ENCODE peak calls at places on chromosomes 7 and 10, in seven cellular contexts. H is kidney, V is mammary epithelial cell, N is IMR-90, A is HL-60, S is neuronal stem cell, E is tibial nerve. R is an unnamed sample.

GRCh38 chr7:143512488-143513340 is 35.0 kb downstream of the TAS2R41 start:
- DNase-seq in H (no peak), V (peak; percentile 71), N (no peak), A (no peak), S (no peak), E (no peak), R (no peak)

GRCh38 chr10:7121154-7121797 is 289.6 kb downstream of the SFMBT2 start:
- DNase-seq in H (no peak), V (peak; percentile 11), N (peak; percentile 10), A (peak; percentile 47), S (peak; percentile 54), E (no peak), R (no peak)

GRCh38 chr10:113329121-113329596 is 223.7 kb upstream of the HABP2 start:
- DNase-seq in H (no peak), V (peak; percentile 27), N (peak; percentile 62), A (no peak), S (no peak), E (no peak), R (no peak)

GRCh38 chr10:133242611-133243356 is 5.1 kb downstream of the VENTX start:
- DNase-seq in H (no peak), V (no peak), N (peak; percentile 56), A (no peak), S (no peak), E (no peak), R (no peak)

GRCh38 chr7:142579946-142580345 is 169.3 kb upstream of the PRSS1 start:
- DNase-seq in H (no peak), V (no peak), N (no peak), A (no peak), S (no peak), E (no peak), R (no peak)

GRCh38 chr10:95290801-95291633 is at the start of gene PDLIM1:
- DNase-seq in H (peak; percentile 94), V (peak; percentile 70), N (peak; percentile 45), A (no peak), S (no peak), E (no peak), R (no peak)

GRCh38 chr10:488933-489215 is 200.6 kb downstream of the DIP2C start:
- DNase-seq in H (peak; percentile 26), V (no peak), N (no peak), A (no peak), S (no peak), E (no peak), R (no peak)

GRCh38 chr10:101778781-101779543 is 3.0 kb upstream of the FGF8 start:
- DNase-seq in H (peak; percentile 74), V (no peak), N (no peak), A (no peak), S (peak; percentile 62), E (no peak), R (no peak)

GRCh38 chr10:28684157-28684985 is 7.0 kb downstream of the BAMBI start:
- DNase-seq in H (no peak), V (no peak), N (no peak), A (no peak), S (no peak), E (no peak), R (no peak)

GRCh38 chr10:74322141-74322540 is 171.1 kb downstream of the ADK start:
- DNase-seq in H (no peak), V (no peak), N (no peak), A (no peak), S (no peak), E (no peak), R (no peak)

GRCh38 chr7:23530355-23530754 is 1.4 kb downstream of the TRA2A start:
- DNase-seq in H (no peak), V (peak; percentile 58), N (peak; percentile 31), A (peak; percentile 41), S (no peak), E (no peak), R (no peak)

GRCh38 chr10:68406111-68406814 is 814 bp downstream of the RUFY2 start:
- DNase-seq in H (no peak), V (peak; percentile 55), N (peak; percentile 58), A (peak; percentile 48), S (peak; percentile 47), E (peak; percentile 15), R (no peak)

GRCh38 chr10:16910795-16911164 is 93.6 kb upstream of the RSU1 start:
- DNase-seq in H (no peak), V (no peak), N (no peak), A (peak; percentile 22), S (no peak), E (no peak), R (no peak)

GRCh38 chr10:13512564-13512963 is 16.2 kb downstream of the BEND7 start:
- DNase-seq in H (no peak), V (no peak), N (no peak), A (no peak), S (no peak), E (no peak), R (no peak)

GRCh38 chr7:75967573-75967997 is 26.8 kb downstream of the TMEM120A start:
- DNase-seq in H (peak; percentile 82), V (no peak), N (peak; percentile 21), A (peak; percentile 56), S (no peak), E (no peak), R (no peak)

GRCh38 chr7:75963383-75963995 is 30.9 kb downstream of the TMEM120A start:
- DNase-seq in H (peak; percentile 76), V (no peak), N (no peak), A (no peak), S (no peak), E (no peak), R (no peak)

GRCh38 chr7:75967055-75967454 is 27.3 kb downstream of the TMEM120A start:
- DNase-seq in H (no peak), V (no peak), N (no peak), A (no peak), S (no peak), E (no peak), R (no peak)

GRCh38 chr7:75966209-75966961 is 28.0 kb downstream of the TMEM120A start:
- DNase-seq in H (peak; percentile 86), V (no peak), N (no peak), A (no peak), S (no peak), E (no peak), R (no peak)

DNA sequence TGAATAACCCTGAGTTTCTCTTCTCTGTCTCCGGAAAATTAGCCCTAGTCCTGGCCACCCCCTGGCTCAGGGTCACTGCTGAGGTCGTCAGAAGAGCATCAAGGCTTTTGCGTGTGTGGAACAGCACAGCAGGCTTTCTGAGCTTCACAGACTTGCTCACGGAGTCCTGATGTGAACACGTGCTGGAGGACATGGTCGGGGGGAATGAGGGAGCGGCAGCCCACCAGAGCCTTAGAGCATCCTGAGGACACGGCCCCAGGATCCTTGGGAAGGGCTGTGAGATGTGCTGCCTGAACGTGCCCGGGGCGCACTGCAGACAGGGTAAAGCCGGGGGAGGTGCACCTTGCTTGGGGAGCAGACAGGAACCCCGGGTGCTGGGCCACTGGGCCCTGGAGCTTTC is 28.8 kb downstream of the TMEM120A start:
- DNase-seq in H (no peak), V (no peak), N (no peak), A (no peak), S (no peak), E (no peak), R (no peak)
- H3K27ac ChIP-seq in H (peak overlapping the region; percentile 87), V (no peak overlapping the region), N (no peak overlapping the region), A (no peak overlapping the region), S (no peak overlapping the region), E (peak overlapping the region; percentile 84), R (peak overlapping the region; percentile 42)

DNA sequence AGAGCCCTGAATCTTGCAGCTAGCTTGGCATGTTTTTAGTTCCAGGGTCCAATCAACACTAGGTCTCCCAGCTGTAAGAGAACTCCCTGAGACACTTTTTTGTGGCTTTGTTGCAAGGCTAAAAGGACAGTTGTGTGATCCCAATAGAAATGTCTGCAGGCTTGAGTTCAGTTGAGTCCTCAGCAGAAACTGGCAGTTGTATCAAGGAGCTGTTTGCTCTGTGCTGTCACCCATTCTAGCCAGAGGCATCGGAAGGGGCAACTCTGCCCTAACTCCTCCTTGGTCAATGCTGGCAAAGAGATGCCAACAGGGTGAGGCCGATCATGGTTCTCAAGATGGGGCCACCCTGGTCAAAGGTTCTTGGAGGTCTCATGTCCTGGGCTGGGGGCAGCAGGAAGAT is 224.1 kb downstream of the BUB3 start:
- DNase-seq in H (no peak), V (no peak), N (no peak), A (no peak), S (no peak), E (no peak), R (no peak)
- H3K27ac ChIP-seq in H (no peak overlapping the region), V (no peak overlapping the region), N (no peak overlapping the region), A (no peak overlapping the region), S (no peak overlapping the region), E (no peak overlapping the region), R (no peak overlapping the region)

GRCh38 chr10:3427316-3427715 is 254.7 kb upstream of the PITRM1 start:
- DNase-seq in H (no peak), V (no peak), N (peak; percentile 36), A (no peak), S (no peak), E (no peak), R (no peak)

GRCh38 chr10:3432089-3432488 is 259.5 kb upstream of the PITRM1 start:
- DNase-seq in H (no peak), V (no peak), N (no peak), A (no peak), S (no peak), E (no peak), R (no peak)

GRCh38 chr10:3430501-3430900 is 257.9 kb upstream of the PITRM1 start:
- DNase-seq in H (no peak), V (no peak), N (no peak), A (no peak), S (no peak), E (no peak), R (no peak)

GRCh38 chr10:3427846-3428442 is 255.4 kb upstream of the PITRM1 start:
- DNase-seq in H (no peak), V (no peak), N (no peak), A (no peak), S (no peak), E (peak; percentile 26), R (no peak)

DNA sequence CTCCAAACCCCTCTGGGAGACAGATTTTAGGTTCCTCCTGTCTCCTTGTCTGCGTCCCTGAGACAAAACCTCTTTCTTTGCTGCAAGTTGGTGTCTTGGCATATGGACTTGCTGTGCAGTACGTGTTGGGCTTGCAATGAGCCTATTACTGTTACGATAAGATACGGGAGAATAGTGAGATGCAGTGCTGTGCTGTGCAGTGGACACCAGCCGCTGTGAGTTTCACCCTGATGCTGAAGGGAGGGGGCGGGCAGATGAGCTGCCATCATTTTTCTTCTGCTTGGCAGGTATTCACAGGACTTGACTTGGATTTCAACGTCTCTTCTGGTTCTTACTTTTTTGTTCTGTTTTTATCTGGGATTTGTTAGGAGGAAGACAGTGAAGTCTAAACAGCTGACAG is 257.1 kb upstream of the PITRM1 start:
- DNase-seq in H (no peak), V (no peak), N (no peak), A (no peak), S (no peak), E (no peak), R (no peak)
- H3K27ac ChIP-seq in H (peak overlapping the region; percentile 13), V (no peak overlapping the region), N (no peak overlapping the region), A (no peak overlapping the region), S (no peak overlapping the region), E (no peak overlapping the region), R (no peak overlapping the region)

GRCh38 chr10:62131724-62132123 is 136.9 kb downstream of the RTKN2 start:
- DNase-seq in H (no peak), V (no peak), N (no peak), A (no peak), S (no peak), E (no peak), R (no peak)
- H3K27ac ChIP-seq in H (no peak overlapping the region), V (no peak overlapping the region), N (peak overlapping the region; percentile 99), A (no peak overlapping the region), S (no peak overlapping the region), E (no peak overlapping the region), R (no peak overlapping the region)

R was measured in substantia nigra.